ENCODE peak calls at places on chromosomes 3 and 15, in ten cellular contexts. R is Calu3; L is mucosa of descending colon; M is left ventricle myocardium superior; E is HTR-8/SVneo; N is upper lobe of right lung; J is aorta; F is fibroblast of mammary gland; B is nucleus accumbens; O is naive thymus-derived CD8-positive, alpha-beta T cell. P is an unnamed sample.

GRCh38 chr3:87969620-87970019 is 89.2 kb downstream of the CGGBP1 start:
- DNase-seq in R (no peak), L (peak), M (no peak), E (no peak), N (no peak), J (no peak), F (no peak), B (no peak), O (no peak), P (no peak)

GRCh38 chr3:13266005-13266404 is 154.1 kb downstream of the NUP210 start:
- DNase-seq in R (no peak), L (no peak), M (peak), E (no peak), N (no peak), J (peak), F (no peak), B (no peak), O (no peak), P (no peak)

GRCh38 chr15:58043192-58043903 is 22.2 kb downstream of the ALDH1A2 start:
- DNase-seq in R (peak), L (peak), M (peak), E (no peak), N (no peak), J (peak), F (peak), B (no peak), O (peak), P (no peak)

GRCh38 chr15:57437564-57437963 is 61.3 kb downstream of the CGNL1 start:
- DNase-seq in R (no peak), L (no peak), M (no peak), E (no peak), N (no peak), J (no peak), F (no peak), B (no peak), O (no peak), P (no peak)

GRCh38 chr15:68154923-68155559 is 50.1 kb downstream of the CALML4 start:
- DNase-seq in R (peak), L (peak), M (no peak), E (peak), N (no peak), J (no peak), F (peak), B (no peak), O (peak), P (no peak)

GRCh38 chr3:166743463-166744134 is 636.5 kb downstream of the ZBBX start:
- DNase-seq in R (no peak), L (no peak), M (no peak), E (no peak), N (no peak), J (no peak), F (no peak), B (no peak), O (no peak), P (no peak)

GRCh38 chr3:102329561-102329960 is 105.3 kb upstream of the ZPLD1 start:
- DNase-seq in R (no peak), L (no peak), M (no peak), E (no peak), N (no peak), J (no peak), F (no peak), B (no peak), O (no peak), P (no peak)

GRCh38 chr3:138686771-138687221 is 78.2 kb downstream of the FAIM start:
- DNase-seq in R (peak), L (no peak), M (no peak), E (peak), N (no peak), J (no peak), F (peak), B (no peak), O (no peak), P (no peak)

GRCh38 chr3:127853681-127854080 is 31.4 kb upstream of the MGLL start:
- DNase-seq in R (no peak), L (no peak), M (no peak), E (no peak), N (no peak), J (no peak), F (no peak), B (no peak), O (no peak), P (peak)

GRCh38 chr3:23589586-23589985 is 216.2 kb upstream of the UBE2E1 start:
- DNase-seq in R (no peak), L (no peak), M (no peak), E (no peak), N (no peak), J (no peak), F (no peak), B (no peak), O (no peak), P (no peak)

GRCh38 chr3:182601597-182601996 is 191.7 kb upstream of the ATP11B start:
- DNase-seq in R (no peak), L (no peak), M (no peak), E (no peak), N (no peak), J (no peak), F (no peak), B (no peak), O (no peak), P (no peak)

GRCh38 chr3:140898340-140899180 is 43.1 kb upstream of the SLC25A36 start:
- DNase-seq in R (peak), L (peak), M (no peak), E (peak), N (no peak), J (no peak), F (peak), B (no peak), O (peak), P (no peak)

GRCh38 chr3:47846880-47847248 is 43.9 kb downstream of the DHX30 start:
- DNase-seq in R (no peak), L (no peak), M (no peak), E (no peak), N (no peak), J (no peak), F (no peak), B (no peak), O (no peak), P (no peak)

GRCh38 chr3:123169492-123169929 is 32.2 kb upstream of the SEC22A start:
- DNase-seq in R (no peak), L (no peak), M (no peak), E (no peak), N (no peak), J (no peak), F (no peak), B (no peak), O (no peak), P (no peak)

GRCh38 chr3:186937017-186937875 is 6.9 kb downstream of the ST6GAL1 start:
- DNase-seq in R (no peak), L (no peak), M (no peak), E (no peak), N (no peak), J (no peak), F (no peak), B (no peak), O (no peak), P (no peak)

GRCh38 chr15:65690778-65691177 is 69.0 kb downstream of the SLC24A1 start:
- DNase-seq in R (no peak), L (no peak), M (no peak), E (no peak), N (no peak), J (no peak), F (peak), B (no peak), O (no peak), P (no peak)

GRCh38 chr3:101099791-101100190 is 106.6 kb upstream of the ABI3BP start:
- DNase-seq in R (no peak), L (no peak), M (no peak), E (no peak), N (no peak), J (no peak), F (no peak), B (no peak), O (no peak), P (no peak)

GRCh38 chr3:67349551-67350174 is 304.7 kb downstream of the SUCLG2 start:
- DNase-seq in R (no peak), L (no peak), M (no peak), E (no peak), N (no peak), J (no peak), F (peak), B (no peak), O (no peak), P (no peak)

GRCh38 chr3:175187586-175187985 is 328.5 kb downstream of the NAALADL2 start:
- DNase-seq in R (no peak), L (no peak), M (no peak), E (no peak), N (peak), J (no peak), F (peak), B (no peak), O (no peak), P (no peak)

GRCh38 chr3:188349963-188350332 is 196.0 kb downstream of the LPP start:
- DNase-seq in R (peak), L (no peak), M (no peak), E (no peak), N (no peak), J (no peak), F (no peak), B (no peak), O (no peak), P (no peak)

GRCh38 chr3:140529096-140529495 is 148.8 kb upstream of the TRIM42 start:
- DNase-seq in R (no peak), L (no peak), M (no peak), E (peak), N (no peak), J (no peak), F (peak), B (no peak), O (no peak), P (peak)

GRCh38 chr3:9669720-9670432 is 20.6 kb downstream of the MTMR14 start:
- DNase-seq in R (no peak), L (no peak), M (peak), E (no peak), N (no peak), J (no peak), F (no peak), B (no peak), O (no peak), P (no peak)

GRCh38 chr15:72358532-72359180 is 17.2 kb downstream of the HEXA start:
- DNase-seq in R (no peak), L (peak), M (peak), E (no peak), N (peak), J (peak), F (peak), B (no peak), O (no peak), P (no peak)

GRCh38 chr15:72271895-72272212 is 500 bp downstream of the PARP6 start:
- DNase-seq in R (peak), L (peak), M (no peak), E (peak), N (no peak), J (no peak), F (peak), B (no peak), O (no peak), P (no peak)

GRCh38 chr3:161558256-161558655 is 61.6 kb downstream of the OTOL1 start:
- DNase-seq in R (no peak), L (no peak), M (no peak), E (no peak), N (no peak), J (no peak), F (peak), B (no peak), O (no peak), P (no peak)

GRCh38 chr15:34126522-34126921 is 24.6 kb downstream of the PGBD4 start:
- DNase-seq in R (no peak), L (no peak), M (no peak), E (no peak), N (no peak), J (no peak), F (no peak), B (no peak), O (no peak), P (no peak)

P was measured in osteocyte.